ENCODE peak calls at places on chromosomes 11 and 22, in seven cellular contexts. J is AG09309; P is stimulated activated CD4-positive, alpha-beta T cell treated with anti-CD3 and anti-CD28 coated beads, Interleukin-12 subunit alpha, Interleukin-12 subunit beta, amount 100 ng/mL, for 24 hours; V is non-pigmented ciliary epithelial cell; T is GM04503; N is GM06990; K is GM23338. D is an unnamed sample.

GRCh38 chr11:105449100-105449734 is 160.7 kb upstream of the GRIA4 start:
- DNase-seq in N (no peak), T (no peak), J (no peak), V (no peak), K (peak; percentile 9), P (no peak), D (no peak)

GRCh38 chr11:11117730-11118129 is 235.3 kb downstream of the CSNK2A3 start:
- DNase-seq in N (no peak), T (no peak), V (no peak), K (no peak), J (no peak), P (no peak), D (no peak)

GRCh38 chr22:27222178-27222577 is 564.8 kb downstream of the MIAT start:
- DNase-seq in K (no peak), V (no peak), T (no peak), P (no peak), J (no peak), N (no peak), D (no peak)

GRCh38 chr22:22770280-22770871 is 117.2 kb upstream of the IGLL5 start:
- DNase-seq in N (no peak), J (no peak), K (peak; percentile 80), P (no peak), V (no peak), T (no peak), D (peak; percentile 10)

GRCh38 chr11:124301482-124301881 is 12.3 kb downstream of the OR8D1 start:
- DNase-seq in V (no peak), J (no peak), T (no peak), K (no peak), N (no peak), P (no peak), D (no peak)

GRCh38 chr11:1055109-1055703 is 18.7 kb upstream of the MUC6 start:
- DNase-seq in T (no peak), J (no peak), V (no peak), K (no peak), N (peak; percentile 0), P (no peak), D (no peak)

GRCh38 chr11:115503083-115503885 is 931 bp downstream of the CADM1 start:
- DNase-seq in J (no peak), T (no peak), N (peak; percentile 42), V (no peak), P (no peak), K (peak; percentile 71), D (no peak)

GRCh38 chr11:105610796-105611361 is 1.0 kb downstream of the GRIA4 start:
- DNase-seq in P (no peak), T (no peak), J (no peak), N (no peak), K (no peak), V (no peak), D (no peak)

GRCh38 chr11:58629857-58630256 is 7.4 kb downstream of the CNTF start:
- DNase-seq in N (no peak), P (no peak), J (peak; percentile 29), V (no peak), T (no peak), K (peak; percentile 86), D (peak; percentile 22)

GRCh38 chr11:44622721-44623258 is 57.3 kb downstream of the CD82 start:
- DNase-seq in T (no peak), P (no peak), N (no peak), K (no peak), V (no peak), J (no peak), D (no peak)

GRCh38 chr22:20324139-20324516 is 4.3 kb upstream of the DGCR6L start:
- DNase-seq in V (no peak), N (no peak), J (no peak), K (no peak), T (no peak), P (no peak), D (no peak)

GRCh38 chr11:69273571-69273970 is 20.4 kb upstream of the MYEOV start:
- DNase-seq in K (no peak), J (no peak), N (no peak), P (no peak), T (no peak), V (no peak), D (no peak)

GRCh38 chr11:91350931-91351330 is 873.7 kb upstream of the FAT3 start:
- DNase-seq in V (no peak), N (no peak), K (peak; percentile 34), T (no peak), P (no peak), J (no peak), D (no peak)

GRCh38 chr11:63369971-63370588 is 495 bp downstream of the SLC22A9 start:
- DNase-seq in T (no peak), K (no peak), V (no peak), J (no peak), N (no peak), P (no peak), D (no peak)

GRCh38 chr11:7436657-7437056 is 48.6 kb upstream of the OLFML1 start:
- DNase-seq in T (no peak), P (no peak), N (peak; percentile 48), V (no peak), J (no peak), K (no peak), D (no peak)

D was measured in H54.